ENCODE peak calls at places on chromosomes 1 and 21, in ten cellular contexts. I, X, J, N, B, D, F, K, W and A are unnamed samples.

GRCh38 chr21:43645414-43645891 is 13.8 kb downstream of the HSF2BP start:
- DNase-seq in D (no peak), W (peak; percentile 84), J (no peak), K (peak; percentile 42), I (no peak), F (peak; percentile 75), B (peak; percentile 62), X (peak; percentile 97), N (peak; percentile 88), A (peak; percentile 90)

GRCh38 chr1:170461762-170462384 is 70.1 kb upstream of the GORAB start:
- DNase-seq in D (no peak), K (no peak), W (no peak), I (no peak), J (no peak), N (peak; percentile 98), X (peak; percentile 78), B (no peak), F (no peak), A (no peak)

GRCh38 chr21:46151261-46151988 is 4.0 kb downstream of the FTCD start:
- DNase-seq in I (peak; percentile 70), F (peak; percentile 46), N (no peak), J (no peak), W (no peak), X (no peak), K (no peak), D (no peak), B (no peak), A (no peak)

GRCh38 chr21:45592208-45592619 is 50.0 kb upstream of the SLC19A1 start:
- DNase-seq in W (no peak), F (no peak), B (peak; percentile 64), K (no peak), N (no peak), I (peak; percentile 34), X (no peak), J (no peak), D (no peak), A (no peak)

GRCh38 chr1:248704556-248704955 is 2.0 kb upstream of the OR14I1 start:
- DNase-seq in N (no peak), K (no peak), F (no peak), X (no peak), W (no peak), D (no peak), J (no peak), B (no peak), I (no peak), A (no peak)

GRCh38 chr1:30715886-30716285 is 7.5 kb downstream of the MATN1 start:
- DNase-seq in N (no peak), D (no peak), B (no peak), X (no peak), I (no peak), J (no peak), F (no peak), K (no peak), W (no peak), A (no peak)

GRCh38 chr1:31839662-31840343 is 24.0 kb upstream of the SPOCD1 start:
- DNase-seq in J (no peak), X (no peak), I (no peak), B (no peak), N (no peak), F (no peak), D (no peak), K (no peak), W (peak; percentile 47), A (no peak)

GRCh38 chr1:5836776-5837440 is 155.3 kb downstream of the NPHP4 start:
- DNase-seq in X (no peak), D (no peak), F (no peak), W (no peak), J (no peak), B (no peak), I (no peak), N (no peak), K (no peak), A (no peak)

GRCh38 chr21:32978346-32979270 is 47.1 kb upstream of the OLIG2 start:
- DNase-seq in D (no peak), B (no peak), N (no peak), K (no peak), F (no peak), X (no peak), J (no peak), I (no peak), W (no peak), A (no peak)

GRCh38 chr1:203789966-203790365 is 5.5 kb upstream of the ZBED6 start:
- DNase-seq in W (no peak), I (no peak), F (no peak), X (no peak), D (no peak), K (no peak), J (no peak), N (no peak), B (no peak), A (no peak)

DNA sequence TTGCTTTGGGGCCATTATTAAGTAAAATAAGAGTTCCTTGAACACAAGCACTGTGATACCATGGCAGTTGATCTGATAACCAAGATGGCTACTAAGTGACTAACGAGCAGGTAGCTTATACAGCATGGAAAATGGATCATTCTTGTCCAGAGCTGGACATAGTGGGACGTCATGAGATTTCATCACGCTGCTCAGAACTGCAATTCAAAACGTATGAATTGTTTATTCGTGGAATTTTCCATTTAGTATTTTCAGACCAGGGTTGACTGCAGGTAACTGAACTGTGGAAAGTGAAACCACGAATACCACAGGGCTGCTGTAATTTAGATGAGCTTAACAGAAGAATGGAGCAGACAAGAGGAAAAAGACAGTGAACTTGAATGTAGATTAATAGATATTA is 38.9 kb downstream of the CCDC18 start:
- DNase-seq in D (no peak), F (no peak), W (no peak), N (no peak), J (no peak), B (no peak), X (peak; percentile 10), I (no peak), K (no peak), A (no peak)
- H3K4me3 ChIP-seq in D (no peak overlapping the region), F (no peak overlapping the region), W (no peak overlapping the region), N (no peak overlapping the region), J (no peak overlapping the region), B (no peak overlapping the region), X (no peak overlapping the region), I (no peak overlapping the region), K (no peak overlapping the region), A (no peak overlapping the region)

GRCh38 chr21:39363607-39364555 is 15.0 kb upstream of the HMGN1 start:
- DNase-seq in B (peak; percentile 44), D (no peak), I (no peak), J (no peak), F (no peak), X (peak; percentile 58), W (peak; percentile 72), N (no peak), K (no peak), A (no peak)
- H3K4me3 ChIP-seq in B (no peak overlapping the region), D (no peak overlapping the region), I (no peak overlapping the region), J (no peak overlapping the region), F (no peak overlapping the region), X (no peak overlapping the region), W (no peak overlapping the region), N (no peak overlapping the region), K (no peak overlapping the region), A (no peak overlapping the region)

GRCh38 chr1:187763976-187764375 is 935.2 kb downstream of the PLA2G4A start:
- DNase-seq in X (no peak), K (no peak), B (no peak), D (no peak), J (no peak), I (no peak), F (no peak), W (no peak), N (no peak), A (no peak)
- H3K4me3 ChIP-seq in X (no peak overlapping the region), K (no peak overlapping the region), B (no peak overlapping the region), D (no peak overlapping the region), J (no peak overlapping the region), I (no peak overlapping the region), F (no peak overlapping the region), W (no peak overlapping the region), N (no peak overlapping the region), A (no peak overlapping the region)

GRCh38 chr21:36511484-36512227 is 31.7 kb upstream of the CLDN14 start:
- DNase-seq in N (peak; percentile 20), K (no peak), W (no peak), D (no peak), I (no peak), J (no peak), F (no peak), B (no peak), X (peak; percentile 30), A (no peak)

GRCh38 chr21:36510911-36511310 is 31.0 kb upstream of the CLDN14 start:
- DNase-seq in X (no peak), I (no peak), J (no peak), W (no peak), B (no peak), N (no peak), D (no peak), F (no peak), K (no peak), A (no peak)

GRCh38 chr21:36513430-36513829 is 33.5 kb upstream of the CLDN14 start:
- DNase-seq in B (no peak), J (no peak), D (no peak), F (no peak), X (no peak), I (no peak), K (no peak), N (no peak), W (no peak), A (no peak)

GRCh38 chr21:36509966-36510742 is 30.2 kb upstream of the CLDN14 start:
- DNase-seq in B (no peak), K (no peak), N (no peak), W (peak; percentile 21), J (no peak), F (no peak), D (no peak), X (no peak), I (no peak), A (no peak)

GRCh38 chr21:36512971-36513370 is 33.0 kb upstream of the CLDN14 start:
- DNase-seq in F (no peak), J (no peak), K (no peak), I (no peak), D (no peak), W (no peak), N (no peak), B (no peak), X (no peak), A (no peak)
- H3K4me3 ChIP-seq in F (no peak overlapping the region), J (no peak overlapping the region), K (no peak overlapping the region), I (no peak overlapping the region), D (no peak overlapping the region), W (no peak overlapping the region), N (no peak overlapping the region), B (no peak overlapping the region), X (no peak overlapping the region), A (no peak overlapping the region)

DNA sequence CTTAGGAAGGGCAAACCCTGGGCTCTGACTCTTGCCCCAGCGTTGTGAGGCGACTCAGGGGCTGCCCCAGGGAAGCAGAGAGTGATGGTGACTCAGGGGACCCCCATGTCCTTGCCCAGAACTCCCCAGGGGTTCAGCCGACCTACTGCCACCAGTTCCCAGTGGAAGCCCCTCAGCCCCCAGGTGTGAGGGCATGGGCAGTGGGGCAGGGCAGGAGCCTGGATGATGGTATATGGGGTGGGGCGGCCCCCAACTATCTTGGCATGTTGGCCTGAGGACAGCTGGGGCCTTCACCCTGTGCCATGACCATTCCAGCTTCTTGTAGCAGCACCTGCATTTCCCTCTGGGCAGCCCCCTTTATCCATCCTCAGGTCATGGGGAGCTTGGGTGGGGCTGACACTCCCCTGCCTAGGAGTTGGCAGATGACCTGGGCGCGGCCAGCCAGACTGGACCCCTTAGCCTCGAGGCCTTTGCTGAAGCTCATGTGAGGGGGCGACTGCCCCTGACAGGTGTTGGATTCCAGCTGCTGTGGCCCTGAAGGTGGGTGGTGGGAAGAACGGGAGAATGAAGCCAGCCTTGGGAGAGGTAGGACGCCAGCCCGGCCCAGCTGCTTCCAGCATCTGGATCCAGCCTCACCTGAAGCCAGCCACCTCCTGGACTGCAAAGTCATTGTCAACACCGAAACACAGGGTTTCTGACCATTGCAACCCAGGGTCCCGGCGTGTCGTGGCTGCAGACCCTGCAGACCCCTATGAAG is 1.8 kb upstream of the FNDC10 start:
- DNase-seq in D (no peak), F (no peak), B (no peak), X (no peak), I (no peak), J (no peak), W (no peak), K (no peak), N (no peak), A (no peak)
- H3K4me3 ChIP-seq in D (no peak overlapping the region), F (no peak overlapping the region), B (no peak overlapping the region), X (no peak overlapping the region), I (no peak overlapping the region), J (no peak overlapping the region), W (no peak overlapping the region), K (no peak overlapping the region), N (no peak overlapping the region), A (no peak overlapping the region)